ENCODE peak calls at places on chromosomes 2 and 18, in eight cellular contexts. P is naive thymus-derived CD4-positive, alpha-beta T cell; N is iPS DF 6.9; H is cardiac muscle cell; U is AG04450; C is heart left ventricle; V is CD8-positive, alpha-beta T cell; E is H1. Z is an unnamed sample.

GRCh38 chr18:41410007-41410406 is 545.0 kb upstream of the PIK3C3 start:
- DNase-seq in P (no peak), N (no peak), H (no peak), U (no peak), C (no peak), V (no peak), E (no peak), Z (no peak)

GRCh38 chr2:644871-645270 is 32.3 kb downstream of the TMEM18 start:
- DNase-seq in P (no peak), N (no peak), H (no peak), U (no peak), C (no peak), V (no peak), E (peak; percentile 20), Z (no peak)

GRCh38 chr2:237435844-237436590 is 22.1 kb upstream of the COL6A3 start:
- DNase-seq in P (no peak), N (no peak), H (peak; percentile 93), U (no peak), C (no peak), V (no peak), E (no peak), Z (no peak)

GRCh38 chr2:171281116-171281515 is 120.4 kb upstream of the TLK1 start:
- DNase-seq in P (no peak), N (no peak), H (no peak), U (no peak), C (no peak), V (no peak), E (no peak), Z (no peak)

GRCh38 chr18:48319796-48320638 is 89.2 kb downstream of the ZBTB7C start:
- DNase-seq in P (no peak), N (no peak), H (peak; percentile 56), U (no peak), C (no peak), V (no peak), E (no peak), Z (no peak)

GRCh38 chr2:179768765-179769164 is 92.6 kb downstream of the ZNF385B start:
- DNase-seq in P (no peak), N (no peak), H (peak; percentile 68), U (no peak), C (peak; percentile 22), V (no peak), E (no peak), Z (peak; percentile 17)

GRCh38 chr2:232058063-232058877 is 96.8 kb downstream of the DIS3L2 start:
- DNase-seq in P (no peak), N (no peak), H (no peak), U (no peak), C (no peak), V (no peak), E (no peak), Z (no peak)

GRCh38 chr18:8667846-8668245 is 37.5 kb upstream of the MTCL1 start:
- DNase-seq in P (no peak), N (no peak), H (peak; percentile 19), U (no peak), C (no peak), V (no peak), E (no peak), Z (no peak)

GRCh38 chr2:170685591-170685990 is 29.5 kb upstream of the SP5 start:
- DNase-seq in P (no peak), N (no peak), H (no peak), U (no peak), C (no peak), V (no peak), E (no peak), Z (no peak)

GRCh38 chr2:190410171-190410570 is 2.0 kb downstream of the MFSD6 start:
- DNase-seq in P (no peak), N (no peak), H (no peak), U (no peak), C (no peak), V (no peak), E (no peak), Z (no peak)

GRCh38 chr2:218082586-218083351 is 13.7 kb downstream of the RUFY4 start:
- DNase-seq in P (no peak), N (no peak), H (no peak), U (no peak), C (no peak), V (no peak), E (no peak), Z (no peak)

GRCh38 chr2:161077367-161078210 is 82.6 kb upstream of the TANK start:
- DNase-seq in P (peak; percentile 73), N (no peak), H (peak; percentile 86), U (no peak), C (peak; percentile 31), V (peak; percentile 34), E (no peak), Z (no peak)

GRCh38 chr18:13371689-13372404 is 153.3 kb downstream of the LDLRAD4 start:
- DNase-seq in P (no peak), N (no peak), H (no peak), U (no peak), C (no peak), V (no peak), E (no peak), Z (no peak)

GRCh38 chr18:676747-677544 is 19.5 kb downstream of the TYMS start:
- DNase-seq in P (no peak), N (no peak), H (no peak), U (no peak), C (no peak), V (no peak), E (no peak), Z (no peak)

GRCh38 chr2:238024986-238025385 is 35.8 kb upstream of the SCLY start:
- DNase-seq in P (no peak), N (no peak), H (peak; percentile 36), U (peak; percentile 38), C (no peak), V (no peak), E (no peak), Z (no peak)

GRCh38 chr18:23225518-23225917 is 90.2 kb downstream of the CABLES1 start:
- DNase-seq in P (no peak), N (no peak), H (peak; percentile 96), U (peak; percentile 97), C (no peak), V (no peak), E (no peak), Z (no peak)

GRCh38 chr2:218648473-218649100 is 10.8 kb downstream of the ZNF142 start:
- DNase-seq in P (peak; percentile 49), N (no peak), H (peak; percentile 79), U (peak; percentile 49), C (no peak), V (peak; percentile 27), E (peak; percentile 71), Z (no peak)

GRCh38 chr2:106127282-106127771 is 66.8 kb downstream of the UXS1 start:
- DNase-seq in P (no peak), N (no peak), H (peak; percentile 41), U (no peak), C (no peak), V (no peak), E (no peak), Z (no peak)

GRCh38 chr2:106129592-106129991 is 64.5 kb downstream of the UXS1 start:
- DNase-seq in P (no peak), N (no peak), H (no peak), U (no peak), C (no peak), V (no peak), E (no peak), Z (no peak)

GRCh38 chr2:106127776-106128268 is 66.3 kb downstream of the UXS1 start:
- DNase-seq in P (no peak), N (no peak), H (no peak), U (no peak), C (no peak), V (no peak), E (no peak), Z (no peak)

GRCh38 chr2:106129150-106129549 is 65.0 kb downstream of the UXS1 start:
- DNase-seq in P (no peak), N (no peak), H (no peak), U (no peak), C (no peak), V (no peak), E (no peak), Z (no peak)

GRCh38 chr2:106130251-106130998 is 63.7 kb downstream of the UXS1 start:
- DNase-seq in P (no peak), N (no peak), H (no peak), U (no peak), C (no peak), V (no peak), E (peak; percentile 51), Z (no peak)
- H3K27ac ChIP-seq in P (no peak overlapping the region), N (no peak overlapping the region), H (peak overlapping the region; percentile 76), U (no peak overlapping the region), C (no peak overlapping the region), V (no peak overlapping the region), E (peak overlapping the region; percentile 8), Z (no peak overlapping the region)

GRCh38 chr2:156320491-156320896 is 12.0 kb downstream of the NR4A2 start:
- DNase-seq in P (no peak), N (no peak), H (peak; percentile 51), U (no peak), C (peak; percentile 64), V (no peak), E (peak; percentile 78), Z (peak; percentile 57)

GRCh38 chr2:156321243-156321904 is 11.1 kb downstream of the NR4A2 start:
- DNase-seq in P (peak; percentile 31), N (no peak), H (no peak), U (no peak), C (no peak), V (no peak), E (no peak), Z (peak; percentile 24)

GRCh38 chr2:156317631-156318030 is 14.9 kb downstream of the NR4A2 start:
- DNase-seq in P (no peak), N (no peak), H (no peak), U (no peak), C (no peak), V (no peak), E (no peak), Z (no peak)

GRCh38 chr2:156322103-156322671 is 10.3 kb downstream of the NR4A2 start:
- DNase-seq in P (no peak), N (no peak), H (no peak), U (no peak), C (no peak), V (no peak), E (no peak), Z (no peak)

GRCh38 chr2:156319811-156320490 is 12.6 kb downstream of the NR4A2 start:
- DNase-seq in P (no peak), N (no peak), H (peak; percentile 50), U (no peak), C (peak; percentile 76), V (no peak), E (peak; percentile 80), Z (peak; percentile 57)
- H3K27me3 ChIP-seq in P (peaks cover 19% of the 10 kb centered on the region), N (peaks cover 33% of the 10 kb centered on the region), H (peaks cover 98% of the 10 kb centered on the region), U (peaks cover 27% of the 10 kb centered on the region), C (peaks cover 15% of the 10 kb centered on the region), V (peaks cover 37% of the 10 kb centered on the region), E (peaks cover 71% of the 10 kb centered on the region), Z (peaks cover 25% of the 10 kb centered on the region)

DNA sequence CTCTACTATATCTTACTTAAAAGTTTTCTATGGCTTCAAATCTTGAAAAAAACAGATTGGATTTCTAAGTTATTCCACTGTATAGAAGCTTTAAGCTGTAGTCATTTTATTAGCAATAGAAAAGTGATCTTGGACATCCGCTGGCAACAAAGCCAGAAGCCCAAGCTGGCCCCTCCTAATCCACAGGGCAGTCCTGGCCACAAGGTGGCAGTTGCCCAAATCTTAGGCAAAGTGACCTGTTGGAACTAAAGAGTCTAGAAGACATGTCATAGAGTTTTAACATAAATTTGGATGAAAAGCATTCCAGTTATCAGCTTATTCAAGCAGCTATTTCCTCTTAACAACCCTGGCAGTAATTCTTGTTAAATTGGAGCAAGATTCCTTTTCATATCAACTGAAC is 80.8 kb downstream of the SP3 start:
- DNase-seq in P (peak; percentile 13), N (peak; percentile 9), H (peak; percentile 68), U (no peak), C (peak; percentile 43), V (peak; percentile 5), E (no peak), Z (peak; percentile 47)
- H3K27ac ChIP-seq in P (no peak overlapping the region), N (no peak overlapping the region), H (no peak overlapping the region), U (no peak overlapping the region), C (no peak overlapping the region), V (no peak overlapping the region), E (no peak overlapping the region), Z (no peak overlapping the region)

GRCh38 chr2:64770137-64770780 is 116.5 kb upstream of the SERTAD2 start:
- DNase-seq in P (no peak), N (no peak), H (no peak), U (no peak), C (no peak), V (no peak), E (no peak), Z (no peak)
- H3K27me3 ChIP-seq in P (no peaks in the 10 kb centered on the region), N (peaks cover 5% of the 10 kb centered on the region), H (no peaks in the 10 kb centered on the region), U (no peaks in the 10 kb centered on the region), C (no peaks in the 10 kb centered on the region), V (no peaks in the 10 kb centered on the region), E (peaks cover 23% of the 10 kb centered on the region), Z (no peaks in the 10 kb centered on the region)

Z was measured in heart right ventricle.